ENCODE peak calls at places on chromosomes 5 and 9, in eight cellular contexts. One of them, this sample, is unnamed. For H3K4me1, the result is how much of the 10 kb centered on the place peaks cover.

GRCh38 chr9:3361115-3361514 is 164.7 kb downstream of the RFX3 start:
- DNase-seq in heart right ventricle: no peak
- DNase-seq in mammary epithelial cell: no peak
- DNase-seq in esophagus squamous epithelium: no peak
- DNase-seq in left ventricle myocardium inferior: no peak
- DNase-seq in body of pancreas: no peak
- DNase-seq in heart left ventricle: no peak
- DNase-seq in mesendoderm: no peak
- DNase-seq in this sample: no peak

GRCh38 chr5:149271717-149272558 is at the start of gene AFAP1L1:
- DNase-seq in esophagus squamous epithelium: no peak
- DNase-seq in heart right ventricle: peak
- DNase-seq in left ventricle myocardium inferior: peak
- DNase-seq in mammary epithelial cell: peak
- DNase-seq in heart left ventricle: peak
- DNase-seq in body of pancreas: peak
- DNase-seq in mesendoderm: peak
- DNase-seq in this sample: no peak

GRCh38 chr5:127988149-127988755 is 95.3 kb upstream of the SLC12A2 start:
- DNase-seq in left ventricle myocardium inferior: no peak
- DNase-seq in body of pancreas: peak
- DNase-seq in mammary epithelial cell: peak
- DNase-seq in heart left ventricle: no peak
- DNase-seq in heart right ventricle: no peak
- DNase-seq in esophagus squamous epithelium: no peak
- DNase-seq in mesendoderm: no peak
- DNase-seq in this sample: no peak

GRCh38 chr5:123670981-123671557 is 159.1 kb downstream of the CSNK1G3 start:
- DNase-seq in heart left ventricle: peak
- DNase-seq in heart right ventricle: peak
- DNase-seq in body of pancreas: peak
- DNase-seq in esophagus squamous epithelium: no peak
- DNase-seq in left ventricle myocardium inferior: no peak
- DNase-seq in mesendoderm: peak
- DNase-seq in mammary epithelial cell: peak
- DNase-seq in this sample: peak

GRCh38 chr5:159764283-159764927 is 151.9 kb upstream of the ADRA1B start:
- DNase-seq in heart right ventricle: peak
- DNase-seq in mesendoderm: peak
- DNase-seq in esophagus squamous epithelium: no peak
- DNase-seq in left ventricle myocardium inferior: no peak
- DNase-seq in mammary epithelial cell: no peak
- DNase-seq in body of pancreas: peak
- DNase-seq in heart left ventricle: peak
- DNase-seq in this sample: no peak

GRCh38 chr9:27126682-27127081 is 17.7 kb downstream of the TEK start:
- DNase-seq in heart right ventricle: no peak
- DNase-seq in mesendoderm: no peak
- DNase-seq in heart left ventricle: no peak
- DNase-seq in esophagus squamous epithelium: no peak
- DNase-seq in body of pancreas: no peak
- DNase-seq in mammary epithelial cell: no peak
- DNase-seq in left ventricle myocardium inferior: no peak
- DNase-seq in this sample: no peak

GRCh38 chr5:150540615-150541396 is 32.9 kb downstream of the NDST1 start:
- DNase-seq in mesendoderm: no peak
- DNase-seq in mammary epithelial cell: peak
- DNase-seq in body of pancreas: peak
- DNase-seq in esophagus squamous epithelium: no peak
- DNase-seq in heart left ventricle: peak
- DNase-seq in heart right ventricle: peak
- DNase-seq in left ventricle myocardium inferior: no peak
- DNase-seq in this sample: no peak

GRCh38 chr9:96383165-96383939 is at the start of gene SLC35D2:
- DNase-seq in mammary epithelial cell: peak
- DNase-seq in body of pancreas: peak
- DNase-seq in heart right ventricle: peak
- DNase-seq in heart left ventricle: peak
- DNase-seq in mesendoderm: peak
- DNase-seq in esophagus squamous epithelium: no peak
- DNase-seq in left ventricle myocardium inferior: peak
- DNase-seq in this sample: no peak

GRCh38 chr5:148343049-148343413 is 7.7 kb downstream of the SPINK9 start:
- DNase-seq in heart right ventricle: no peak
- DNase-seq in mesendoderm: no peak
- DNase-seq in heart left ventricle: no peak
- DNase-seq in body of pancreas: no peak
- DNase-seq in mammary epithelial cell: peak
- DNase-seq in esophagus squamous epithelium: no peak
- DNase-seq in left ventricle myocardium inferior: no peak
- DNase-seq in this sample: no peak

GRCh38 chr9:36293918-36294317 is 35.7 kb upstream of the GNE start:
- DNase-seq in mesendoderm: no peak
- DNase-seq in left ventricle myocardium inferior: no peak
- DNase-seq in heart right ventricle: no peak
- DNase-seq in mammary epithelial cell: no peak
- DNase-seq in heart left ventricle: no peak
- DNase-seq in esophagus squamous epithelium: no peak
- DNase-seq in body of pancreas: no peak
- DNase-seq in this sample: no peak

GRCh38 chr5:147177125-147177840 is 57.5 kb upstream of the STK32A start:
- DNase-seq in left ventricle myocardium inferior: no peak
- DNase-seq in body of pancreas: no peak
- DNase-seq in esophagus squamous epithelium: no peak
- DNase-seq in heart left ventricle: no peak
- DNase-seq in mammary epithelial cell: no peak
- DNase-seq in heart right ventricle: no peak
- DNase-seq in mesendoderm: no peak
- DNase-seq in this sample: no peak

GRCh38 chr5:172150514-172151425 is 37.3 kb downstream of the STK10 start:
- DNase-seq in esophagus squamous epithelium: no peak
- DNase-seq in heart right ventricle: peak
- DNase-seq in mammary epithelial cell: no peak
- DNase-seq in body of pancreas: peak
- DNase-seq in mesendoderm: no peak
- DNase-seq in heart left ventricle: peak
- DNase-seq in left ventricle myocardium inferior: peak
- DNase-seq in this sample: no peak

GRCh38 chr5:56816546-56817081 is 1.3 kb downstream of the MAP3K1 start:
- DNase-seq in esophagus squamous epithelium: no peak
- DNase-seq in heart right ventricle: peak
- DNase-seq in heart left ventricle: peak
- DNase-seq in mammary epithelial cell: peak
- DNase-seq in body of pancreas: peak
- DNase-seq in mesendoderm: peak
- DNase-seq in left ventricle myocardium inferior: peak
- DNase-seq in this sample: no peak

GRCh38 chr5:174307031-174307408 is 261.5 kb downstream of the NSG2 start:
- DNase-seq in body of pancreas: no peak
- DNase-seq in esophagus squamous epithelium: no peak
- DNase-seq in heart left ventricle: no peak
- DNase-seq in mesendoderm: peak
- DNase-seq in mammary epithelial cell: no peak
- DNase-seq in heart right ventricle: no peak
- DNase-seq in left ventricle myocardium inferior: no peak
- DNase-seq in this sample: no peak

GRCh38 chr5:178766936-178767912 is 36.8 kb upstream of the ZNF354A start:
- DNase-seq in body of pancreas: no peak
- DNase-seq in heart right ventricle: no peak
- DNase-seq in esophagus squamous epithelium: no peak
- DNase-seq in heart left ventricle: no peak
- DNase-seq in left ventricle myocardium inferior: no peak
- DNase-seq in mammary epithelial cell: no peak
- DNase-seq in mesendoderm: no peak
- DNase-seq in this sample: no peak

GRCh38 chr5:141040093-141040762 is 10.9 kb upstream of the PCDHB1 start:
- DNase-seq in heart left ventricle: peak
- DNase-seq in mesendoderm: peak
- DNase-seq in body of pancreas: peak
- DNase-seq in mammary epithelial cell: peak
- DNase-seq in left ventricle myocardium inferior: peak
- DNase-seq in esophagus squamous epithelium: no peak
- DNase-seq in heart right ventricle: peak
- DNase-seq in this sample: peak

GRCh38 chr5:39906146-39906545 is 481.4 kb upstream of the DAB2 start:
- DNase-seq in esophagus squamous epithelium: no peak
- DNase-seq in heart left ventricle: no peak
- DNase-seq in heart right ventricle: no peak
- DNase-seq in mammary epithelial cell: peak
- DNase-seq in body of pancreas: no peak
- DNase-seq in mesendoderm: no peak
- DNase-seq in left ventricle myocardium inferior: no peak
- DNase-seq in this sample: no peak

GRCh38 chr9:71349218-71349617 is 227.8 kb upstream of the TRPM3 start:
- DNase-seq in heart left ventricle: no peak
- DNase-seq in esophagus squamous epithelium: no peak
- DNase-seq in heart right ventricle: no peak
- DNase-seq in left ventricle myocardium inferior: no peak
- DNase-seq in mesendoderm: no peak
- DNase-seq in body of pancreas: no peak
- DNase-seq in mammary epithelial cell: no peak
- DNase-seq in this sample: no peak

GRCh38 chr9:134833294-134833880 is 47.2 kb upstream of the FCN2 start:
- DNase-seq in left ventricle myocardium inferior: no peak
- DNase-seq in heart right ventricle: no peak
- DNase-seq in heart left ventricle: no peak
- DNase-seq in body of pancreas: no peak
- DNase-seq in esophagus squamous epithelium: no peak
- DNase-seq in mesendoderm: no peak
- DNase-seq in mammary epithelial cell: no peak
- DNase-seq in this sample: no peak

GRCh38 chr9:91515074-91515687 is 91.5 kb upstream of the NFIL3 start:
- DNase-seq in body of pancreas: peak
- DNase-seq in mammary epithelial cell: peak
- DNase-seq in esophagus squamous epithelium: no peak
- DNase-seq in heart right ventricle: peak
- DNase-seq in heart left ventricle: peak
- DNase-seq in left ventricle myocardium inferior: peak
- DNase-seq in mesendoderm: peak
- DNase-seq in this sample: no peak

GRCh38 chr5:122300374-122300773 is 11.7 kb upstream of the SNCAIP start:
- DNase-seq in heart left ventricle: no peak
- DNase-seq in mesendoderm: peak
- DNase-seq in heart right ventricle: no peak
- DNase-seq in left ventricle myocardium inferior: no peak
- DNase-seq in body of pancreas: no peak
- DNase-seq in mammary epithelial cell: no peak
- DNase-seq in esophagus squamous epithelium: no peak
- DNase-seq in this sample: no peak

DNA sequence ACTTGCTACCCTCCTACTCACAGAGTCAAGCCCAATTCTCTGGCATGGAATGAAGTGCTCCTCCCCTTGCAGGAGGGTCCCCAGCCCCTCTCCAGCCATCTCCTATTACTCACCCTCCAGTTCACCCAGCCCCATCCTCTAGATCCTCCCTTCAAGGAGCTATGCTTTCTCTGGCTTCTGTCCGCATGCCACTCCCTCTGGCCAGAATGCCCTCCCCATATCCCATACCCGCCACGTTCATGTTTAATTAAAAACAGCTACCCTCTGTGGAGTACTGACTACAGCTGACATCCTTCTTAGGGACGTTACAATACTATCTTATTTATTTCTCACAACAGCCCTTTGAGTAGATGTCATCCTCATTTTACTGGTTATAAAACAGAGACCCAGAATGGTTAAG is 3.0 kb downstream of the F2R start:
- DNase-seq in esophagus squamous epithelium: no peak
- DNase-seq in heart right ventricle: no peak
- DNase-seq in left ventricle myocardium inferior: no peak
- DNase-seq in heart left ventricle: no peak
- DNase-seq in mesendoderm: no peak
- DNase-seq in body of pancreas: no peak
- DNase-seq in mammary epithelial cell: no peak
- DNase-seq in this sample: no peak
- H3K4me3 ChIP-seq in esophagus squamous epithelium: no peak
- H3K4me3 ChIP-seq in heart right ventricle: no peak
- H3K4me3 ChIP-seq in left ventricle myocardium inferior: no peak
- H3K4me3 ChIP-seq in heart left ventricle: peak
- H3K4me3 ChIP-seq in mesendoderm: no peak
- H3K4me3 ChIP-seq in body of pancreas: no peak
- H3K4me3 ChIP-seq in mammary epithelial cell: no peak
- H3K4me3 ChIP-seq in this sample: no peak

DNA sequence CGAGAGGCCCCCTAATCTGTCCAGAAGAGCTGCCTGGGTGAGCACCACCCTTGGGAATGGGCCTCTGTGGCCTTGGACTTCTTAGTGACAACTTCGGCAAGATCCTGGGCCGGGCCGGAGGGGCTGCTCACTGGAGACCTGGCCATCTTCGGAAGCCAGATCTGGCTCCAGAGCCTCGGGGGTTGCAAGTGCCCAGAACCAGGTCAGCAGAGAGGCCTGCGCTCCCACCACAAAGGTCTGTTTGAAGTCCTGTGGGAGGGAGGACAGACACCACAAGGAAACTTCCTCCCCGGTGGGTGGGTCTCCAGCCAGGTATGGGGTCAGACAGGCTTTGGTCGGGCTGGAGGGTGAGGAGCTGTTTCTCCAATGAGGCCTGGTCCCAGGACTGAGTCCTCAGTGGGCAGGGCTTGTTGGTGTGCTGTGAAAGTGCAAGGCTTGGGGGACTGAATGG is 86.1 kb downstream of the DAB2IP start:
- DNase-seq in body of pancreas: no peak
- DNase-seq in left ventricle myocardium inferior: no peak
- DNase-seq in mammary epithelial cell: no peak
- DNase-seq in esophagus squamous epithelium: no peak
- DNase-seq in heart right ventricle: no peak
- DNase-seq in mesendoderm: no peak
- DNase-seq in heart left ventricle: no peak
- DNase-seq in this sample: no peak
- H3K4me1 ChIP-seq in body of pancreas: half or more
- H3K4me1 ChIP-seq in left ventricle myocardium inferior: half or more
- H3K4me1 ChIP-seq in mammary epithelial cell: half or more
- H3K4me1 ChIP-seq in esophagus squamous epithelium: half or more
- H3K4me1 ChIP-seq in heart right ventricle: half or more
- H3K4me1 ChIP-seq in mesendoderm: under half
- H3K4me1 ChIP-seq in heart left ventricle: half or more
- H3K4me1 ChIP-seq in this sample: under half

GRCh38 chr9:129895376-129896268 is 60.4 kb downstream of the USP20 start:
- DNase-seq in mesendoderm: no peak
- DNase-seq in esophagus squamous epithelium: no peak
- DNase-seq in left ventricle myocardium inferior: no peak
- DNase-seq in heart left ventricle: no peak
- DNase-seq in mammary epithelial cell: no peak
- DNase-seq in body of pancreas: no peak
- DNase-seq in heart right ventricle: no peak
- DNase-seq in this sample: no peak
- H3K27ac ChIP-seq in mesendoderm: no peak
- H3K27ac ChIP-seq in esophagus squamous epithelium: no peak
- H3K27ac ChIP-seq in left ventricle myocardium inferior: no peak
- H3K27ac ChIP-seq in heart left ventricle: no peak
- H3K27ac ChIP-seq in mammary epithelial cell: no peak
- H3K27ac ChIP-seq in body of pancreas: no peak
- H3K27ac ChIP-seq in heart right ventricle: no peak
- H3K27ac ChIP-seq in this sample: no peak

DNA sequence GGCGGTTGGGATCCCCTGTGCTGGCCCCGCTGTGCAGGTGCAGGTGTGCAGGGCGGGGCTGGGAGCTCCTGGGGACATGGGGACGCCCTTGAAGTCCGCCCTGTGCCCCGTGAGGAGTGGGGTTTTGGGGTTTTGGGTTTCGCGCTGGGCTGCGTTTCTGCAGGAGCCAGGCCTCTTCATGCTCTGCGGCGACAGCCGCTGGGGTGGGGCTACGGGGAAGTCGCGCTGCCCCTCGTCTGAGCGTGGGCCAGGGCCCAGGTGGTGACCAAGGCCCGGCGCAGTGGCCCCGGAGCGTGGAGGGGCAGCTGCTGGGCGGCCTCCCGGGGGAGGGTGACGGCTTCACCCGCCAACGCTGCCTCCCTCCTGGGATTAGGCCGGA is 47.8 kb upstream of the IRX4 start:
- DNase-seq in left ventricle myocardium inferior: no peak
- DNase-seq in heart left ventricle: no peak
- DNase-seq in esophagus squamous epithelium: no peak
- DNase-seq in mammary epithelial cell: peak
- DNase-seq in body of pancreas: no peak
- DNase-seq in heart right ventricle: no peak
- DNase-seq in mesendoderm: no peak
- DNase-seq in this sample: no peak
- H3K4me3 ChIP-seq in left ventricle myocardium inferior: peak
- H3K4me3 ChIP-seq in heart left ventricle: peak
- H3K4me3 ChIP-seq in esophagus squamous epithelium: peak
- H3K4me3 ChIP-seq in mammary epithelial cell: peak
- H3K4me3 ChIP-seq in body of pancreas: peak
- H3K4me3 ChIP-seq in heart right ventricle: peak
- H3K4me3 ChIP-seq in mesendoderm: no peak
- H3K4me3 ChIP-seq in this sample: peak